ENCODE peak calls at places on chromosomes 13 and 19, in eight cellular contexts. H is activated B cell treated with CpG ODN at 0.5 μM for 24 hours; F is RPMI8226; Y is COR-L47; X is hippocampal formation; W is activated naive CD4-positive, alpha-beta T cell treated with anti-CD3 and anti-CD28 coated beads, Interleukin-2, amount 10 ng/mL, durations not matched to agents 7 days and 5 days; J is stimulated activated CD8-positive, alpha-beta memory T cell treated with anti-CD3 and anti-CD28 coated beads, Interleukin-7, amount 100 ng/mL, for 1 hour; Z is testis. N is an unnamed sample.

GRCh38 chr13:44786724-44787123 is 202.5 kb downstream of the NUFIP1 start:
- DNase-seq in Z (no peak), W (no peak), F (no peak), H (no peak), J (no peak), X (no peak), Y (no peak), N (no peak)

GRCh38 chr13:41398494-41399190 is 58.7 kb upstream of the RGCC start:
- DNase-seq in Z (no peak), W (peak; percentile 44), Y (no peak), H (no peak), X (no peak), F (no peak), J (no peak), N (no peak)

GRCh38 chr13:23728807-23729206 is 158.6 kb downstream of the TNFRSF19 start:
- DNase-seq in H (no peak), J (no peak), F (no peak), Z (no peak), W (no peak), X (no peak), Y (no peak), N (no peak)

GRCh38 chr19:33266971-33267484 is 35.3 kb downstream of the CEBPA start:
- DNase-seq in X (no peak), Y (no peak), H (no peak), W (no peak), J (no peak), F (no peak), Z (no peak), N (no peak)

GRCh38 chr19:54420068-54420382 is 4.8 kb downstream of the TTYH1 start:
- DNase-seq in J (no peak), Z (no peak), Y (no peak), X (no peak), W (no peak), H (no peak), F (no peak), N (no peak)

GRCh38 chr13:24741016-24741662 is 22.8 kb upstream of the RNF17 start:
- DNase-seq in J (no peak), F (peak; percentile 28), Z (no peak), Y (no peak), H (no peak), W (no peak), X (no peak), N (no peak)

GRCh38 chr13:35814573-35814972 is 316.6 kb downstream of the DCLK1 start:
- DNase-seq in F (no peak), Y (peak; percentile 11), Z (no peak), H (no peak), W (no peak), X (no peak), J (no peak), N (no peak)

GRCh38 chr13:73179906-73180305 is 121.1 kb downstream of the KLF5 start:
- DNase-seq in H (no peak), Y (no peak), J (no peak), X (no peak), F (no peak), Z (no peak), W (no peak), N (no peak)

GRCh38 chr13:92769064-92769463 is 457.5 kb upstream of the GPC6 start:
- DNase-seq in J (no peak), Z (no peak), H (no peak), X (no peak), F (no peak), W (no peak), Y (no peak), N (no peak)

GRCh38 chr19:48237057-48237456 is 18.7 kb downstream of the CARD8 start:
- DNase-seq in H (no peak), X (no peak), F (no peak), Z (no peak), W (no peak), Y (no peak), J (no peak), N (no peak)

GRCh38 chr19:2767688-2768087 is 15.4 kb downstream of the SGTA start:
- DNase-seq in J (no peak), W (no peak), H (no peak), Y (no peak), F (no peak), Z (no peak), X (no peak), N (no peak)

GRCh38 chr13:111043575-111043982 is 71.5 kb upstream of the ARHGEF7 start:
- DNase-seq in X (no peak), F (no peak), Y (no peak), J (no peak), Z (no peak), W (no peak), H (no peak), N (no peak)

GRCh38 chr13:22193070-22193469 is 522.2 kb downstream of the FGF9 start:
- DNase-seq in W (no peak), Z (no peak), J (no peak), F (no peak), X (no peak), H (no peak), Y (no peak), N (no peak)

GRCh38 chr19:45768644-45769053 is 403 bp downstream of the SIX5 start:
- DNase-seq in W (peak; percentile 59), J (no peak), X (no peak), H (peak; percentile 42), F (peak; percentile 57), Y (no peak), Z (peak; percentile 26), N (no peak)

GRCh38 chr19:44260343-44260681 is 626 bp downstream of the ZNF233 start:
- DNase-seq in X (no peak), F (no peak), J (no peak), Y (no peak), W (no peak), H (no peak), Z (no peak), N (no peak)

GRCh38 chr13:51000576-51001260 is 91.1 kb downstream of the RNASEH2B start:
- DNase-seq in F (no peak), Y (peak; percentile 93), Z (no peak), J (no peak), H (no peak), W (no peak), X (no peak), N (no peak)

GRCh38 chr13:26589754-26590153 is 32.3 kb downstream of the WASF3 start:
- DNase-seq in W (no peak), X (no peak), Z (no peak), H (no peak), F (no peak), J (no peak), Y (no peak), N (no peak)

GRCh38 chr19:44539991-44540390 is 10.5 kb upstream of the CEACAM20 start:
- DNase-seq in H (no peak), F (no peak), W (no peak), X (no peak), J (no peak), Y (no peak), Z (no peak), N (no peak)

GRCh38 chr19:2983351-2984195 is 6.2 kb downstream of the TLE6 start:
- DNase-seq in X (peak; percentile 20), W (no peak), F (peak; percentile 29), Z (peak; percentile 54), J (no peak), Y (peak; percentile 96), H (peak; percentile 24), N (peak; percentile 22)

GRCh38 chr13:73069206-73069815 is 10.5 kb downstream of the KLF5 start:
- DNase-seq in Z (no peak), F (no peak), W (no peak), H (no peak), Y (no peak), J (no peak), X (no peak), N (no peak)

GRCh38 chr19:20279516-20279915 is 112.5 kb downstream of the ZNF486 start:
- DNase-seq in J (no peak), Y (no peak), Z (no peak), X (peak; percentile 54), W (no peak), F (no peak), H (no peak), N (peak; percentile 38)